ENCODE peak calls at places on chromosomes 7 and 10, in five cellular contexts. Q is EH, T is ELF-1, S is RWPE1, V is pons. A is an unnamed sample.

GRCh38 chr7:36630112-36630650 is 94.1 kb downstream of the AOAH start:
- DNase-seq in T (no peak), V (no peak), Q (no peak), S (no peak), A (no peak)

GRCh38 chr10:62080905-62081304 is 179.4 kb downstream of the ARID5B start:
- DNase-seq in Q (peak; percentile 20), V (no peak), T (no peak), S (no peak), A (no peak)

GRCh38 chr10:126397640-126398382 is 9.5 kb upstream of the ADAM12 start:
- DNase-seq in V (no peak), T (peak; percentile 23), Q (peak; percentile 97), S (peak; percentile 90), A (peak; percentile 56)

GRCh38 chr7:129874722-129875121 is 78.0 kb downstream of the UBE2H start:
- DNase-seq in T (no peak), V (no peak), S (no peak), Q (no peak), A (no peak)

GRCh38 chr10:116307450-116307849 is 16.8 kb upstream of the CCDC172 start:
- DNase-seq in Q (no peak), S (no peak), T (no peak), V (no peak), A (no peak)

GRCh38 chr7:47669178-47669878 is 87.4 kb upstream of the TNS3 start:
- DNase-seq in S (peak; percentile 64), V (peak; percentile 50), Q (peak; percentile 95), T (peak; percentile 28), A (peak; percentile 97)

GRCh38 chr7:112556633-112557032 is 75.8 kb downstream of the LSMEM1 start:
- DNase-seq in Q (no peak), T (no peak), S (no peak), V (no peak), A (no peak)

GRCh38 chr7:139572071-139572470 is 48.6 kb downstream of the CLEC2L start:
- DNase-seq in T (no peak), S (no peak), V (no peak), Q (no peak), A (no peak)

GRCh38 chr10:63866747-63867140 is 345.5 kb downstream of the REEP3 start:
- DNase-seq in Q (peak; percentile 16), S (peak; percentile 38), T (no peak), V (no peak), A (peak; percentile 30)

A was measured in H54.